ENCODE peak calls at places on chromosomes 13 and 19, in six cellular contexts. Q is SK-N-SH, Y is fibroblast of mammary gland, M is AG09309, W is mesothelial cell of epicardium, T is left ventricle myocardium inferior. O is an unnamed sample.

GRCh38 chr13:27657724-27658123 is 36.0 kb downstream of the POLR1D start:
- DNase-seq in Q (no peak), Y (no peak), M (no peak), W (no peak), T (no peak), O (no peak)

GRCh38 chr19:47226426-47227346 is 4.3 kb downstream of the BBC3 start:
- DNase-seq in Q (peak), Y (peak), M (no peak), W (no peak), T (peak), O (peak)

GRCh38 chr13:40389081-40389641 is 277.3 kb downstream of the FOXO1 start:
- DNase-seq in Q (no peak), Y (no peak), M (no peak), W (no peak), T (no peak), O (peak)

GRCh38 chr13:46778879-46779278 is 18.1 kb downstream of the ESD start:
- DNase-seq in Q (no peak), Y (peak), M (no peak), W (no peak), T (no peak), O (no peak)

GRCh38 chr19:15829277-15829770 is 13.9 kb upstream of the OR10H1 start:
- DNase-seq in Q (no peak), Y (no peak), M (no peak), W (no peak), T (no peak), O (no peak)

GRCh38 chr19:16569609-16570320 is 2.5 kb downstream of the SLC35E1 start:
- DNase-seq in Q (no peak), Y (no peak), M (no peak), W (no peak), T (no peak), O (no peak)

GRCh38 chr13:85603735-85604134 is 195.5 kb downstream of the SLITRK6 start:
- DNase-seq in Q (peak), Y (no peak), M (no peak), W (no peak), T (no peak), O (no peak)

GRCh38 chr19:30664358-30665058 is 292.3 kb downstream of the ZNF536 start:
- DNase-seq in Q (peak), Y (peak), M (no peak), W (no peak), T (peak), O (no peak)

GRCh38 chr13:72221276-72221962 is 354.4 kb upstream of the DACH1 start:
- DNase-seq in Q (no peak), Y (no peak), M (no peak), W (peak), T (no peak), O (no peak)

GRCh38 chr13:112248909-112249592 is 127.1 kb upstream of the SPACA7 start:
- DNase-seq in Q (no peak), Y (no peak), M (no peak), W (no peak), T (no peak), O (no peak)

GRCh38 chr19:42468273-42468796 is 25.6 kb upstream of the CXCL17 start:
- DNase-seq in Q (no peak), Y (peak), M (peak), W (no peak), T (no peak), O (no peak)

GRCh38 chr13:24161980-24162517 is 1.5 kb downstream of the SPATA13 start:
- DNase-seq in Q (no peak), Y (no peak), M (no peak), W (no peak), T (no peak), O (no peak)

GRCh38 chr19:39498262-39499081 is at the start of gene DLL3:
- DNase-seq in Q (peak), Y (peak), M (no peak), W (no peak), T (no peak), O (no peak)

DNA sequence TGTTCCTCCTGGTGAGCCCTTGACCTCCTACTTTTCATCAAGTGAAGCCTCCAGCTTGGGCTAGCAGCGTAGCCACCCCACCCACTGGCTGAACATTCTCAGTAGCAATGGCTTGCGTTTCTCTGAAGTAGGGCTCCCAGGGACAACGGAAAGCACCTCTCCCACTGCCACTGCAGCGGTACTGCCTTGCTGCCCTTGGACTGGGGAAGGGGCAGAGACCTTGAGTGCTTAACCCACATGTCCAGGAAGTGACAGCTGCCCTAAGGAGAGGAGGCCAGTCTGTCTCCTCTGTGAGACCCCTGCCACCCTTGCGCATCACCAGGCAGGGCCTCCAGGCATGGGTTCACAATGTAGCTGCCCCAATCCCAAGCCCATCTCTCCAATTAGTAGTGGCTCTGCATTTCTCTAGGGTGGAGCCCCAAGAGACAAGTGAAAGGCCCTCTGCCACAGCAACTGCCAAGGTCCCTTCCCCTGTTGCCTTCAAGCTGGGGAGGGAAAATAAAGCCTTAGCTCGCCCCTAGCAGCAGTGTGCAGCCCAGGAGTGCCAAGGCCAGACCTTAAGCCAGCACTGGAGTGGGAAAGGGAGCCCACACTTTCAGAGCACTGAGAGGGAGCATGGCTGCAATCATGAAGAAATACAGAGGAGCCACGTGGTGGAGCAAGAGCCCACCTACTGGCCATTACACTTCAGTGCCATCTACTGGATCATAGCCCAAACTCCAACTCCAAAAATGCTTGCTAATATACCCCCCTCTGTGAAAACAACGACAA is 175.9 kb upstream of the TRPC4 start:
- DNase-seq in Q (peak), Y (peak), M (no peak), W (no peak), T (no peak), O (no peak)
- TF ChIP-seq CTCF in Q (peak), Y (peak), M (peak), W (no peak), T (peak), O (no peak)

DNA sequence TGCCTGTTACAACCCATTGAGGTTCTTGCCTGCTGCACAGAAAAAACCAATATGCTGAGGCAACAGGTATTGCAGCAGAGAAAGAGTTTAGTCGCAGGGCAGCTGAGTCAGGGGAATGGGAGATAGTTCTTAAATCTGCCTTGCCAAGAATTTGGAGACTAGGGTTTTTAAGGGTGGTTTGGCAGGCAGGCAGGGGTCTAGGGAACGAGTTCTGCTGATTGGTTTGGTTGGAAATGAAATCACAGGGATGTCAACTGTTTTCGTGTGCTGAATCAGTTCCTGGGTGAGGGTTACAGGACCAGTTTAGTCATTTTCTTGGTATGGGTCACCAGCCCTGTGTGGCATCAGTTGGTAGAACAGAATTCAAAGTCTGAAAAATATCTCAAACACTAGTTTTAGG is 36.6 kb downstream of the PDS5B start:
- DNase-seq in Q (no peak), Y (no peak), M (no peak), W (no peak), T (no peak), O (no peak)
- TF ChIP-seq CTCF in Q (no peak), Y (no peak), M (no peak), W (no peak), T (no peak), O (no peak)

DNA sequence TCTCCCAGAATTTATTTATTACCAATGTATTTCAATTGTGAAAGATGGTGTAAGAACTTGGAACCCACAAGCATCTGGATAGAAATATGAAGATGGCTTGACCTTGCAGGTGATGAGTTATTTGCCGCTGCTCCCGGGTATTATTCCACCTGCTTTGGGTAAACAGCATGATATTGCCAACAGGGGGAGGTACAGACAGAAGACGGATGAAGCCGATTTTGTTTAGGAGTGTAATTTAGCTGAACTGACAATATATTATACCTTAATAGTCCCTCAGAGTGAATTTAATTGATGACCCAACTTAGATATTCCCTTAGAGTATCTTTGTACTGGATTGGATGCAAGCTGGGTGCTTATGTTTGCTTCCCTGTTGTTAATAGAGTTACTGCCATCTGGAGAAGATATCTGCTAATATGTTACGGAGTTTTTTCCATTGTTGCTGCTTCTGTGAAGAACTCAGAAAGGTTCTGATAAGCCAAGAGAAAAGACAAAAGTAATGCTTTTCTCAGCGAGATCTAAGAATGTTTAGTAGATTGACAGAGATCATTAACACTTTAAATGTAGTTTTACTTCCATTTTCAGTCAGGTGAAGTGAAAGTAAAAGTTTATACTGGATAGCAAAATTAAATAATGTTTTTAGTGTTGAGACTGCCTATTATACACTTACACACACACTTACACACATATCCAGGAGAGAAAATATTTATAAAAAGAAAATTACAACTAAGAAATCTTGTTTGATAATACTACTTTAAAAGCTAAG is 2220.8 kb upstream of the PCDH20 start:
- DNase-seq in Q (no peak), Y (no peak), M (no peak), W (no peak), T (no peak), O (no peak)
- TF ChIP-seq CTCF in Q (no peak), Y (peak), M (no peak), W (no peak), T (no peak), O (no peak)

GRCh38 chr13:98525852-98526512 is 50.9 kb downstream of the STK24 start:
- DNase-seq in Q (no peak), Y (no peak), M (no peak), W (no peak), T (no peak), O (no peak)

GRCh38 chr13:98524391-98524790 is 52.5 kb downstream of the STK24 start:
- DNase-seq in Q (no peak), Y (no peak), M (no peak), W (no peak), T (no peak), O (no peak)

GRCh38 chr13:98525452-98525851 is 51.5 kb downstream of the STK24 start:
- DNase-seq in Q (no peak), Y (no peak), M (no peak), W (no peak), T (no peak), O (no peak)

GRCh38 chr13:98523455-98524102 is 53.3 kb downstream of the STK24 start:
- DNase-seq in Q (no peak), Y (no peak), M (no peak), W (no peak), T (no peak), O (no peak)

GRCh38 chr13:98524793-98525192 is 52.1 kb downstream of the STK24 start:
- DNase-seq in Q (no peak), Y (no peak), M (no peak), W (no peak), T (no peak), O (no peak)
- TF ChIP-seq CTCF in Q (no peak), Y (no peak), M (no peak), W (no peak), T (no peak), O (no peak)

GRCh38 chr19:44585371-44586141 is 27.8 kb upstream of the IGSF23 start:
- DNase-seq in Q (no peak), Y (peak), M (peak), W (no peak), T (no peak), O (no peak)
- TF ChIP-seq CTCF in Q (peak), Y (peak), M (peak), W (no peak), T (no peak), O (no peak)

GRCh38 chr19:29664753-29665214 is 477 bp upstream of the PLEKHF1 start:
- DNase-seq in Q (no peak), Y (no peak), M (no peak), W (no peak), T (no peak), O (no peak)

GRCh38 chr19:29663861-29664752 is 1.2 kb upstream of the PLEKHF1 start:
- DNase-seq in Q (no peak), Y (no peak), M (no peak), W (no peak), T (no peak), O (no peak)

GRCh38 chr19:29660835-29661234 is 4.4 kb upstream of the PLEKHF1 start:
- DNase-seq in Q (no peak), Y (peak), M (no peak), W (no peak), T (no peak), O (no peak)

GRCh38 chr19:29662278-29662603 is 3.0 kb upstream of the PLEKHF1 start:
- DNase-seq in Q (no peak), Y (no peak), M (no peak), W (no peak), T (no peak), O (no peak)

GRCh38 chr19:29662604-29663404 is 2.5 kb upstream of the PLEKHF1 start:
- DNase-seq in Q (no peak), Y (peak), M (peak), W (no peak), T (peak), O (no peak)
- TF ChIP-seq CTCF in Q (no peak), Y (no peak), M (no peak), W (no peak), T (no peak), O (no peak)

GRCh38 chr13:102657630-102658029 is 37.2 kb downstream of the METTL21C start:
- DNase-seq in Q (no peak), Y (peak), M (no peak), W (no peak), T (no peak), O (no peak)
- TF ChIP-seq CTCF in Q (peak), Y (peak), M (peak), W (peak), T (peak), O (peak)

O was measured in natural killer cell.